ENCODE peak calls at places on chromosomes 5 and 9, in eight cellular contexts. M, L, K, A, B, G, N and R are unnamed samples.

GRCh38 chr5:13939647-13940046 is 4.8 kb downstream of the DNAH5 start:
- DNase-seq in K (no peak), N (no peak), G (no peak), L (no peak), A (no peak), B (no peak), M (no peak), R (no peak)

GRCh38 chr5:33049845-33050244 is 338.7 kb downstream of the NPR3 start:
- DNase-seq in M (peak), B (peak), K (no peak), A (no peak), L (peak), G (peak), N (no peak), R (peak)

GRCh38 chr9:114384836-114385411 is 2.9 kb downstream of the AKNA start:
- DNase-seq in M (no peak), A (no peak), B (no peak), L (no peak), K (no peak), G (no peak), N (no peak), R (no peak)

GRCh38 chr5:180330810-180331646 is 22.1 kb downstream of the GFPT2 start:
- DNase-seq in L (peak), B (peak), G (peak), K (no peak), N (peak), A (peak), M (peak), R (peak)

GRCh38 chr5:172768573-172769323 is 2.2 kb downstream of the DUSP1 start:
- DNase-seq in M (peak), A (no peak), L (no peak), B (no peak), N (no peak), G (peak), K (no peak), R (no peak)

GRCh38 chr5:96590796-96591195 is 71.4 kb upstream of the CAST start:
- DNase-seq in N (no peak), G (peak), B (no peak), M (peak), L (no peak), K (no peak), A (no peak), R (no peak)

GRCh38 chr9:130291474-130291873 is 25.9 kb downstream of the HMCN2 start:
- DNase-seq in G (no peak), B (no peak), N (no peak), K (no peak), M (no peak), A (no peak), L (no peak), R (no peak)

GRCh38 chr9:37575921-37576721 is at the start of gene FBXO10:
- DNase-seq in M (peak), A (peak), N (peak), L (peak), K (no peak), B (peak), G (peak), R (peak)

GRCh38 chr9:129281506-129282145 is 103.6 kb upstream of the IER5L start:
- DNase-seq in G (no peak), A (no peak), M (no peak), B (no peak), N (peak), L (no peak), K (no peak), R (no peak)

GRCh38 chr5:69007726-69008368 is 86.0 kb upstream of the SLC30A5 start:
- DNase-seq in L (peak), K (peak), B (peak), M (peak), N (peak), G (peak), A (peak), R (no peak)

GRCh38 chr5:61525573-61526142 is 193.6 kb downstream of the ZSWIM6 start:
- DNase-seq in G (no peak), B (peak), A (no peak), M (no peak), L (peak), K (no peak), N (no peak), R (no peak)

GRCh38 chr5:150774145-150774544 is 4.4 kb upstream of the SMIM3 start:
- DNase-seq in N (no peak), B (peak), M (peak), A (no peak), K (no peak), L (peak), G (peak), R (peak)

GRCh38 chr5:75601996-75602395 is 9.3 kb upstream of the ANKDD1B start:
- DNase-seq in N (no peak), K (no peak), A (no peak), G (peak), M (peak), L (no peak), B (peak), R (no peak)

GRCh38 chr9:86997961-86998360 is 50.7 kb upstream of the GAS1 start:
- DNase-seq in G (no peak), L (no peak), B (no peak), M (no peak), A (no peak), N (no peak), K (no peak), R (no peak)

GRCh38 chr5:89044665-89045200 is 161.7 kb upstream of the MEF2C start:
- DNase-seq in L (no peak), N (no peak), M (no peak), G (no peak), B (no peak), K (no peak), A (no peak), R (no peak)

GRCh38 chr5:67030289-67031069 is 166.1 kb downstream of the CD180 start:
- DNase-seq in L (no peak), B (peak), A (no peak), K (no peak), N (no peak), G (peak), M (peak), R (no peak)

GRCh38 chr9:68762570-68762969 is 57.5 kb downstream of the PIP5K1B start:
- DNase-seq in K (no peak), N (no peak), A (no peak), M (no peak), L (no peak), G (no peak), B (no peak), R (no peak)

GRCh38 chr5:170722316-170722715 is 61.2 kb upstream of the GABRP start:
- DNase-seq in G (no peak), M (no peak), K (no peak), N (no peak), L (no peak), A (no peak), B (no peak), R (no peak)

GRCh38 chr5:109590799-109591198 is 98.9 kb upstream of the MAN2A1 start:
- DNase-seq in G (no peak), M (no peak), N (no peak), A (no peak), K (no peak), L (no peak), B (no peak), R (no peak)

GRCh38 chr5:176741566-176742211 is 68.7 kb upstream of the UNC5A start:
- DNase-seq in N (no peak), B (no peak), A (no peak), L (no peak), G (no peak), K (no peak), M (no peak), R (no peak)

GRCh38 chr5:65809817-65810531 is 88.0 kb downstream of the NLN start:
- DNase-seq in A (peak), L (no peak), B (peak), K (no peak), N (peak), M (peak), G (peak), R (no peak)

GRCh38 chr5:35319231-35320002 is 89.1 kb upstream of the PRLR start:
- DNase-seq in A (peak), N (peak), G (peak), K (peak), B (peak), L (peak), M (peak), R (peak)

GRCh38 chr9:120921751-120922181 is 4.8 kb downstream of the TRAF1 start:
- DNase-seq in A (no peak), L (no peak), M (no peak), N (no peak), B (no peak), G (no peak), K (no peak), R (no peak)

DNA sequence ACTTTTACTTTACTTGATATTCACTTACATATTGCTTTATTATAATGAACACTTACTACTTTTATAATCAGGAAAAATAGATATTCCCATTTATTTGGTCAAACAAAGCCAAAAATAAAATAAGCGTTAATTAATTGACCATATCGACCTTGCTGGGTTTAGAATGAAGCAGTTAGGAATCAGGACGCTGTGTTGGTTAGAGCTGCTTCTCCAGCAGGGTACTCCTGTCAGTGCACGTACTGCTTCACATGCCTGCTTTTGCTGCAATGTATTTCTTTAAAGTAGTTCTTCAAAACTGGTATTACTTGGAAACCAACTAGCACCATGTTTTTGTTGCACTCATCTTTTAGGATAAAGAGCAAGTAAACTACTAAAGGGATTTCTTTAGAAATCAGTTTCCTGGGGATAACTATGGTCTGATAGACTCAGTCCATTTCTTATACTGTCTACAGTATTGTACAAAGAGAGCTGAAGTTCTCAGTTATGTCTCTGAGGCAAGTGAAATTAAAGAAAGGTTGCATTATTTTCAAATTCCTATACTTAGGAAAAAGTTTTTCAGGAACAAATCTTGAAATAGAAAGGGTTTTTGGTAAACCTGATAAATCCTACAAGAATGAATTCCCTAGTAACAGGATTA is 6.8 kb upstream of the TRMO start:
- DNase-seq in B (no peak), M (no peak), L (no peak), N (no peak), A (no peak), G (no peak), K (no peak), R (no peak)
- H3K4me3 ChIP-seq in B (no peak), M (no peak), L (no peak), N (no peak), A (no peak), G (no peak), K (no peak), R (no peak)

GRCh38 chr5:159040181-159040580 is 59.5 kb downstream of the EBF1 start:
- DNase-seq in N (no peak), M (no peak), L (no peak), G (no peak), B (no peak), K (no peak), A (no peak), R (no peak)
- H3K4me3 ChIP-seq in N (no peak), M (no peak), L (no peak), G (no peak), B (no peak), K (no peak), A (no peak), R (no peak)

DNA sequence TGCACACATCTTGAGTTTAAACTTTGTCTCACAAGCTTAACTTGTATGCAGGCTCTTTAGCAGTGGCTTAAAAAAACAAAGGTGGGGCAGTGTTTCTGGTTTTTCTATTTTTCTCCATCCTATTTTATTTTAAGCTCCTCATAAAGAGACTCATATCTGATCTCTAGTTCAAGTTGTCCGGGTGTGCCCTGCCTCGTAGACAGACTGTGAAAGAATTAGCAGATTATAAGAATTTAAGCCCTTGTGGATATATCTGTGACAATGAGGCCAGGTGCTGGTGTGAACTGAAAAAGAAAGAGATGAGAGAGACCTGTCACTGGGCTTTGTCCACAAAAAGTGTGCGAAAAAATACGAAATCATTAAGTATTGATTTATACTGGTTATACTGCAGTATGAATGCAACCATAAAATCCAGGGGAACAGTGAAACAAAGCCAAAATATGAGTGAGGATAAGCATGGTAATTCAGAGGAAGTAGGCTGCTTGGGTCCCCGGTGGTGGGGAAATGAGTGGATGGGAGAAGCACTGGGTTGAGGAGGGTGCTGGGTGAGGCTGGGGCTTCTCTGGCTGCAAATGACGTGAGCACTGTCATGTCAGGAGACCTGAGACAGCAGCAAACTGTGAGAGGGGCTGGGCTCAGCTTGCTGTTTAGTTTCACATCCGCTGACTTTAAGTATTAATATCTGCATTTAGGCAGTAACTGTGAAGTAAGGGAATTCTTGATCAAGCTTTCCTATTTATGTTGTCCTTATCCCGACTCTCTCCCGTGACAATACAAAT is 179.7 kb upstream of the ANKRD55 start:
- DNase-seq in N (peak), M (no peak), A (peak), K (no peak), G (no peak), L (no peak), B (no peak), R (no peak)
- H3K4me3 ChIP-seq in N (no peak), M (no peak), A (no peak), K (no peak), G (no peak), L (no peak), B (no peak), R (no peak)

GRCh38 chr5:115168829-115169391 is 798 bp downstream of the TRIM36 start:
- DNase-seq in N (no peak), K (no peak), A (no peak), M (peak), B (no peak), G (no peak), L (no peak), R (no peak)

GRCh38 chr5:115169392-115170127 is at the start of gene TRIM36:
- DNase-seq in B (peak), A (peak), L (peak), G (peak), M (peak), N (peak), K (peak), R (peak)

GRCh38 chr5:115166744-115167393 is 2.8 kb downstream of the TRIM36 start:
- DNase-seq in M (no peak), G (no peak), K (no peak), B (no peak), N (no peak), A (no peak), L (no peak), R (no peak)

GRCh38 chr5:115170128-115170923 is 618 bp upstream of the TRIM36 start:
- DNase-seq in L (no peak), G (peak), B (peak), M (peak), A (no peak), K (no peak), N (peak), R (no peak)

GRCh38 chr5:115165790-115166189 is 3.9 kb downstream of the TRIM36 start:
- DNase-seq in N (no peak), M (no peak), L (no peak), G (no peak), K (no peak), A (no peak), B (no peak), R (no peak)
- H3K4me3 ChIP-seq in N (no peak), M (no peak), L (no peak), G (no peak), K (no peak), A (no peak), B (no peak), R (no peak)

DNA sequence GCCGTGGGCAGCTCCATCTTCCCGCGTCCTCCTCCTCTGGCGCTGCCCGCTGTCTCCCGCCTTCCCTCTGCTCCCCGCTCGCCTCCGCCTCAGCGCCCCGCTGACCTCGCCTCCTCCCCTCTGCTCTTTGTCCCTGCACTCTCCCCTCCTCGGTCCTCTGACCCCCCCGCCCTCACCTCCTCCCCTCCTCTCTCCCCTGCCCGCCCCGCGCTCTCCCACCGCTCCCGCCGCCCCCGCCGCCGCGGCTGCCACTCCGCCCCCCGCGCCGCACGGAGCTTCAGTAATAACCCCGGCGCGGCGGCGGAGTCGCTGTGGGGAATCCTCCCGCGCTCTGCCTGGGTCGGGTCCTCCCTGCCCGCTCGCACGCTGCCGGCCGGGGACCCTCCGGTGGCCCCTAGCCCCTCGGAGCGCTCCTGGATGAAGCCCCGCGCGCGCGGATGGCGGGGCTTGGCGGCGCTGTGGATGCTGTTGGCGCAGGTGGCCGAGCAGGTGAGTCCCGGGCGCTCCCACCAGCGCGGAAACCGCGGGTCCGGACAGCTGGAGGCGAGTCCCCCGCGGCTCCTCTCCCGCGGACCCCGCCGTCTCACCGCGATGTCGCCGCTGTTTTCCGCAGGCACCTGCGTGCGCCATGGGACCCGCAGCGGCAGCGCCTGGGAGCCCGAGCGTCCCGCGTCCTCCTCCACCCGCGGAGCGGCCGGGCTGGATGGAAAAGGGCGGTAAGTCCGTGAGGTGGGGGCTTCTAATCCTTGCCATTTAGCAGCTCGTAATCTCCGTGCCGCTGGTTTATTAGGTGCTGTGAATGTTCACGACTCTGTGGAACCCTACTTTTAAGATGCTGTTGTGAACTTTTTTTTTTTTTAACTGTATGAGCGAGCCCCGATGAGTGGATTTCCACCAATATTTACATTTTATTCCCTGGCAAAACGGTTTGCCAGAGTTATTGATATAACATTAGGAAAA is at the start of gene ADAMTS16:
- DNase-seq in M (peak), K (no peak), A (no peak), L (no peak), B (no peak), N (no peak), G (no peak), R (no peak)
- H3K4me3 ChIP-seq in M (peak), K (no peak), A (peak), L (peak), B (peak), N (peak), G (no peak), R (peak)

DNA sequence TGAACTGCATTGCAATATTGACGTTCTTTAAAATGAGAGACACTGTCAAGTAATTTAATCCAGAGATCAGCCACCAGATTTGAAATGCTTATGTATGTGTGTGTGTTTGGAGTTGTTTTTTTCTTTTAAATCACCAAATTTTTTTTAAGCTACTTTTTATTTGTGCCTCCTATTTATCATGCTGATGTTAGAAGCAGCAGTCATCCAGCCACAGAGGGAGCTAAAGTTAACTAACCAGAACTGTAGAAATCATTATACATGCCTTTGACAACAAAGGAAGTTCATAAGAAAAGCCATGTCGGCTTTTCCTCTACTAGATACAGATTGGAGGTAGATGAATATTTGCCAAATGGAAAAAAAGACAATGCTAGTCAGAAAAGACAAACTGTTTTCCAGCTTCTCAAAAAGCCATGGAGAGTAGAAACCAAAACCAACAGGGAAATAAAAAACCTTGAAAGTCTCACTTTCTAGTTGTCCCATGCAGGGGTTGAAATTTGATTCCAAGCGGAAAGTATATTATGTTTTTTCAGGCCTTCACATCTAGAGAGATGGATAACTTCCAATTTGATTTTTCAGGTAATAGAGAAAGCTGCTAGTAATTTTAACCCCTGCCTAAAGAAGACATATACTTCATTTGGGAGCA is 4.5 kb downstream of the PURA start:
- DNase-seq in N (no peak), M (peak), K (no peak), B (peak), L (no peak), G (peak), A (no peak), R (no peak)
- H3K4me3 ChIP-seq in N (no peak), M (no peak), K (no peak), B (no peak), L (no peak), G (no peak), A (no peak), R (no peak)